ENCODE peak calls at places on chromosomes 5 and 9, in nine cellular contexts. R, X, J, K, O, B, G, E and P are unnamed samples.

GRCh38 chr5:172188893-172189692 is 1.1 kb upstream of the STK10 start:
- DNase-seq in R (no peak), X (no peak), J (no peak), K (no peak), O (no peak), B (no peak), G (peak; percentile 80), E (no peak), P (no peak)

GRCh38 chr5:87277279-87277835 is 9.7 kb downstream of the RASA1 start:
- DNase-seq in R (no peak), X (no peak), J (no peak), K (no peak), O (peak; percentile 60), B (no peak), G (no peak), E (no peak), P (no peak)

GRCh38 chr9:133282454-133283238 is 7.6 kb upstream of the ABO start:
- DNase-seq in R (no peak), X (no peak), J (no peak), K (no peak), O (no peak), B (no peak), G (peak; percentile 18), E (no peak), P (no peak)

GRCh38 chr5:135829179-135829578 is 5.3 kb upstream of the SLC25A48 start:
- DNase-seq in R (no peak), X (no peak), J (no peak), K (no peak), O (no peak), B (no peak), G (no peak), E (no peak), P (no peak)

GRCh38 chr9:133641396-133641655 is 5.2 kb downstream of the DBH start:
- DNase-seq in R (no peak), X (no peak), J (no peak), K (no peak), O (no peak), B (no peak), G (no peak), E (no peak), P (no peak)

GRCh38 chr9:121183666-121184423 is 17.8 kb downstream of the RAB14 start:
- DNase-seq in R (no peak), X (no peak), J (no peak), K (no peak), O (no peak), B (no peak), G (no peak), E (no peak), P (no peak)

GRCh38 chr9:16417101-16417500 is 453.4 kb downstream of the BNC2 start:
- DNase-seq in R (peak; percentile 83), X (peak; percentile 59), J (peak; percentile 29), K (peak; percentile 86), O (peak; percentile 92), B (no peak), G (no peak), E (no peak), P (no peak)

GRCh38 chr5:111668713-111669112 is 88.3 kb downstream of the NREP start:
- DNase-seq in R (no peak), X (no peak), J (no peak), K (peak; percentile 65), O (peak; percentile 76), B (no peak), G (no peak), E (peak; percentile 27), P (no peak)

GRCh38 chr9:97570899-97571298 is 62.3 kb downstream of the TSTD2 start:
- DNase-seq in R (no peak), X (no peak), J (no peak), K (no peak), O (no peak), B (no peak), G (no peak), E (no peak), P (no peak)

GRCh38 chr5:97224112-97224750 is 41.2 kb upstream of the RIOK2 start:
- DNase-seq in R (no peak), X (peak; percentile 83), J (no peak), K (peak; percentile 63), O (peak; percentile 50), B (no peak), G (no peak), E (no peak), P (no peak)

GRCh38 chr9:76218151-76218867 is 175.9 kb downstream of the RFK start:
- DNase-seq in R (no peak), X (no peak), J (no peak), K (no peak), O (no peak), B (no peak), G (no peak), E (no peak), P (no peak)

GRCh38 chr9:108815156-108815555 is 40.6 kb downstream of the ACTL7B start:
- DNase-seq in R (no peak), X (no peak), J (peak; percentile 27), K (peak; percentile 62), O (no peak), B (peak; percentile 27), G (peak; percentile 15), E (no peak), P (no peak)

GRCh38 chr9:69174645-69175487 is 789 bp downstream of the TJP2 start:
- DNase-seq in R (peak; percentile 65), X (peak; percentile 89), J (peak; percentile 76), K (peak; percentile 91), O (peak; percentile 99), B (no peak), G (peak; percentile 78), E (peak; percentile 62), P (peak; percentile 18)

GRCh38 chr5:32109236-32109635 is 64.9 kb downstream of the GOLPH3 start:
- DNase-seq in R (no peak), X (no peak), J (no peak), K (no peak), O (peak; percentile 92), B (no peak), G (no peak), E (no peak), P (no peak)

DNA sequence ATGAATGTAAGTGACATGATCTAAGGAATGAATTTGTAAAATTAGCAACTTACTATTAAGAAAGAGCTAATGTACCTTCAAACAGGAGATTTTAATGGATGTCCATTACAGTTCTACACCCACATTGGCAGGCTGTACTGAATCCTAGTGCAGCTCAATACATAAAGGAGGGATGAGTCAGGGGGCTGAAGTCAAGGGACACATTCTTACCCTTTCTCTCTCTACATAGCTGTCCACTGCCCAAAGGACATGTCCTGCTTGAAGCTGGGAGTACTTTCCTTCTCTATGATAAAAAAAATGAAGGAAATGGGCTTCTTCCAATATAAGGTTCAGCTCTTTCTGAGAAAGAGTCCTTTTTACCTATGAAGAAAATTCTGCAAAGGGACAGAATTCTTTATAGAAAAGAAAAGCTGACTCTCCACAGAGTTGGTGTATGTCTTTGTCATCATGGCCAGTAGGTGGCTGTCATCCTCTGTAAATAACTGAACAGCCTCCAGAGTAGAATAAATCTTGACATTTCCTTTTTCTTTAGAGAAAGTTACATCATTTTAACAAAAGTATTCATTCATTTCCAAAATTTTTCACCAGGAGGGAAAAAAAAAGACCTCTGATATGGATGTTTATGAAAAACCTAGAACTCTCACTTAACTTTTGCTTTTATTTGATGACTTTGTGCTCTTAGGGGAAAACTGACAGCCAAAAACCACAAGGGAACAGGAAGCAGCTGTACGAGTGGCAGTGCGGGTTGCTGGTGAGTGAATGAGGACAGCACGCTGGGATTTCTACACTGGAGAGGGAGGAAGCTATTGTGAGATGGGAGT is 13.1 kb upstream of the IFNA14 start:
- DNase-seq in R (peak; percentile 25), X (no peak), J (peak; percentile 32), K (peak; percentile 44), O (peak; percentile 64), B (peak; percentile 38), G (peak; percentile 66), E (peak; percentile 9), P (peak; percentile 18)
- H2AFZ ChIP-seq in R (no peak overlapping the region), X (no peak overlapping the region), J (peak overlapping the region; percentile 58), K (peak overlapping the region; percentile 64), O (peak overlapping the region; percentile 78), B (peak overlapping the region; percentile 92), G (no peak overlapping the region), E (no peak overlapping the region), P (no peak overlapping the region)

GRCh38 chr9:101995231-101995630 is 256.8 kb upstream of the GRIN3A start:
- DNase-seq in R (no peak), X (no peak), J (no peak), K (no peak), O (peak; percentile 1), B (no peak), G (no peak), E (no peak), P (no peak)
- H3K4me1 ChIP-seq in R (no peaks in the 10 kb centered on the region), X (no peaks in the 10 kb centered on the region), J (no peaks in the 10 kb centered on the region), K (no peaks in the 10 kb centered on the region), O (no peaks in the 10 kb centered on the region), B (no peaks in the 10 kb centered on the region), G (no peaks in the 10 kb centered on the region), E (no peaks in the 10 kb centered on the region), P (no peaks in the 10 kb centered on the region)

GRCh38 chr9:130117376-130117775 is 54.8 kb upstream of the NCS1 start:
- DNase-seq in R (no peak), X (no peak), J (no peak), K (no peak), O (no peak), B (no peak), G (no peak), E (no peak), P (no peak)

GRCh38 chr9:130117816-130118632 is 54.2 kb upstream of the NCS1 start:
- DNase-seq in R (no peak), X (no peak), J (no peak), K (peak; percentile 20), O (peak; percentile 94), B (peak; percentile 21), G (no peak), E (no peak), P (no peak)

GRCh38 chr9:130118841-130119520 is 53.2 kb upstream of the NCS1 start:
- DNase-seq in R (no peak), X (no peak), J (no peak), K (no peak), O (peak; percentile 66), B (no peak), G (peak; percentile 41), E (peak; percentile 87), P (no peak)

GRCh38 chr9:130114741-130115140 is 57.5 kb upstream of the NCS1 start:
- DNase-seq in R (no peak), X (no peak), J (no peak), K (no peak), O (peak; percentile 30), B (no peak), G (no peak), E (no peak), P (no peak)

DNA sequence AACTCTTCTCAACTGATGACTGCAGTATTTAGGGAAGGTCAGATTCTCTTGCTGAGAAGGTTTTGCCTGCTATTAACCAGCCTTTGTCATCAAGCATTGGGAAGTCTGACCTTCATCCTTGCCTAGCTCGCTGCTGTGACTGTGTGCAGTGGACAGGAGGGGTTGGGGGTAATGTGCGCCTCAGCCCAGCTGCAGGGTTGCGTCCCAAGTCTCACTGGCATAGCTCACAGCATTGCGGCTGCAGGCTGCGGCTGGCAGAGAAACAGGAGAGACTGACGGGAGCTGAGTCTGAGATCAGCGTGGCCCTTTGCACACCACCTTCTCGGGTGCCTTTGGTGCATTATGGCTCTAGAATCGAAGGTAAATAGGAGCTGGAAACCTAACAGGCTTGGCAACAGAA is 55.9 kb upstream of the NCS1 start:
- DNase-seq in R (no peak), X (no peak), J (no peak), K (no peak), O (no peak), B (no peak), G (no peak), E (no peak), P (no peak)
- H3K9me2 ChIP-seq in R (no peaks in the 10 kb centered on the region), X (no peaks in the 10 kb centered on the region), J (no peaks in the 10 kb centered on the region), K (no peaks in the 10 kb centered on the region), O (no peaks in the 10 kb centered on the region), B (no peaks in the 10 kb centered on the region), G (no peaks in the 10 kb centered on the region), E (no peaks in the 10 kb centered on the region), P (no peaks in the 10 kb centered on the region)

GRCh38 chr5:99061711-99062110 is 132.9 kb upstream of the CHD1 start:
- DNase-seq in R (no peak), X (no peak), J (no peak), K (peak; percentile 26), O (peak; percentile 91), B (no peak), G (no peak), E (no peak), P (no peak)
- H2AFZ ChIP-seq in R (no peak overlapping the region), X (peak overlapping the region; percentile 59), J (no peak overlapping the region), K (peak overlapping the region; percentile 40), O (peak overlapping the region; percentile 71), B (no peak overlapping the region), G (peak overlapping the region; percentile 54), E (peak overlapping the region; percentile 67), P (no peak overlapping the region)